ENCODE peak calls at places on chromosomes 7 and 10, in nine cellular contexts. X is mesendoderm; P is HCT116; J is fibroblast of lung; D is Peyer's patch; A is psoas muscle; I is ovary; K is CD8-positive, alpha-beta memory T cell; F is CD4-positive, alpha-beta memory T cell. O is an unnamed sample.
A peak's percentile ranks its signal among the peaks of the same experiment; 100 is the strongest.

GRCh38 chr10:32713560-32713959 is 244.5 kb downstream of the ITGB1 start:
- DNase-seq in X (peak; percentile 3), P (no peak), J (no peak), D (no peak), A (no peak), I (no peak), K (no peak), F (no peak), O (no peak)

GRCh38 chr7:36746347-36746746 is 22.1 kb upstream of the AOAH start:
- DNase-seq in X (no peak), P (no peak), J (peak; percentile 58), D (no peak), A (no peak), I (no peak), K (no peak), F (no peak), O (no peak)

GRCh38 chr7:100120518-100121085 is 1.2 kb downstream of the CNPY4 start:
- DNase-seq in X (no peak), P (no peak), J (no peak), D (no peak), A (no peak), I (no peak), K (no peak), F (no peak), O (no peak)

GRCh38 chr10:72080042-72081035 is 8.0 kb downstream of the SPOCK2 start:
- DNase-seq in X (peak; percentile 40), P (no peak), J (no peak), D (no peak), A (peak; percentile 42), I (no peak), K (no peak), F (no peak), O (no peak)

GRCh38 chr10:24930427-24930826 is 22.0 kb downstream of the PRTFDC1 start:
- DNase-seq in X (no peak), P (no peak), J (no peak), D (no peak), A (no peak), I (no peak), K (no peak), F (no peak), O (no peak)

GRCh38 chr7:101650579-101651081 is 21.5 kb upstream of the MYL10 start:
- DNase-seq in X (no peak), P (no peak), J (no peak), D (no peak), A (no peak), I (no peak), K (no peak), F (no peak), O (no peak)

GRCh38 chr10:80126876-80127275 is 5.7 kb upstream of the PLAC9 start:
- DNase-seq in X (no peak), P (no peak), J (no peak), D (no peak), A (no peak), I (no peak), K (no peak), F (no peak), O (no peak)

GRCh38 chr7:108144931-108145330 is 14.8 kb upstream of the LAMB4 start:
- DNase-seq in X (no peak), P (no peak), J (no peak), D (no peak), A (no peak), I (no peak), K (no peak), F (no peak), O (no peak)

GRCh38 chr10:110222896-110223675 is 15.7 kb downstream of the MXI1 start:
- DNase-seq in X (no peak), P (no peak), J (no peak), D (no peak), A (no peak), I (no peak), K (no peak), F (no peak), O (no peak)

GRCh38 chr10:73601486-73601921 is 10.4 kb upstream of the USP54 start:
- DNase-seq in X (peak; percentile 84), P (no peak), J (no peak), D (no peak), A (no peak), I (no peak), K (no peak), F (no peak), O (peak; percentile 95)

GRCh38 chr10:22319559-22320558 is 1.0 kb upstream of the BMI1 start:
- DNase-seq in X (no peak), P (no peak), J (no peak), D (peak; percentile 22), A (no peak), I (no peak), K (no peak), F (no peak), O (no peak)

GRCh38 chr10:3172081-3172445 is 519 bp downstream of the PITRM1 start:
- DNase-seq in X (peak; percentile 9), P (peak; percentile 6), J (peak; percentile 73), D (peak; percentile 17), A (no peak), I (no peak), K (no peak), F (no peak), O (peak; percentile 60)

GRCh38 chr10:95363303-95363912 is 72.6 kb upstream of the PDLIM1 start:
- DNase-seq in X (peak; percentile 74), P (peak; percentile 61), J (peak; percentile 80), D (peak; percentile 46), A (no peak), I (peak; percentile 35), K (peak; percentile 34), F (peak; percentile 48), O (peak; percentile 15)

GRCh38 chr10:95360122-95360715 is 69.4 kb upstream of the PDLIM1 start:
- DNase-seq in X (no peak), P (no peak), J (peak; percentile 39), D (no peak), A (no peak), I (no peak), K (no peak), F (no peak), O (peak; percentile 36)

GRCh38 chr10:95355241-95355779 is 64.5 kb upstream of the PDLIM1 start:
- DNase-seq in X (no peak), P (no peak), J (peak; percentile 31), D (no peak), A (no peak), I (no peak), K (no peak), F (no peak), O (no peak)

GRCh38 chr10:95356190-95356955 is 65.6 kb upstream of the PDLIM1 start:
- DNase-seq in X (no peak), P (no peak), J (no peak), D (no peak), A (no peak), I (no peak), K (no peak), F (no peak), O (no peak)

DNA sequence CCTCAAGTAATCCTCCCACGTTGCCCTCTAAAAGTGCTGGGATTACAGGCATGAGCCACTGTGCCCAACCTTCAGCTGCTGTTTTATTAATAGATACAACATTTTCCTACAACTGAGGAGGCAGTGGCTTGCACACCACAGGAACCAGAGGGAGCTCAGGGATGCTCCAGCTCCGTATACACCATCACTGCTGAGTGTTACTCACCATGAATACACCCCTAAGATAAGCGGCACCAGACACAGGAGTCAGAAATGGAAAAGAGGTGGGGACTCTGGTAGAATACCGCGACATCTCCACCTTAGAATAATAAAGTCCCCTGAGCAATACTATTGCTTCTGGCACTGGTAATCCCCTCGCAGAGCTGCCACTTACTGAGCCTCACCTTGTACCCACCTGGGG is 68.7 kb upstream of the PDLIM1 start:
- DNase-seq in X (no peak), P (no peak), J (no peak), D (no peak), A (no peak), I (no peak), K (no peak), F (no peak), O (no peak)
- H3K27ac ChIP-seq in X (no peak overlapping the region), P (no peak overlapping the region), J (no peak overlapping the region), D (no peak overlapping the region), A (peak overlapping the region; percentile 41), I (no peak overlapping the region), K (no peak overlapping the region), F (no peak overlapping the region), O (no peak overlapping the region)

GRCh38 chr10:87544750-87545149 is 40.1 kb downstream of the MINPP1 start:
- DNase-seq in X (no peak), P (no peak), J (no peak), D (no peak), A (no peak), I (no peak), K (no peak), F (no peak), O (no peak)
- H3K27ac ChIP-seq in X (no peak overlapping the region), P (no peak overlapping the region), J (peak overlapping the region; percentile 4), D (no peak overlapping the region), A (no peak overlapping the region), I (peak overlapping the region; percentile 47), K (no peak overlapping the region), F (no peak overlapping the region), O (no peak overlapping the region)

GRCh38 chr10:34125702-34126101 is 689.4 kb downstream of the PARD3 start:
- DNase-seq in X (no peak), P (no peak), J (no peak), D (no peak), A (no peak), I (no peak), K (no peak), F (no peak), O (no peak)

GRCh38 chr10:34134602-34135001 is 680.5 kb downstream of the PARD3 start:
- DNase-seq in X (no peak), P (no peak), J (no peak), D (no peak), A (no peak), I (no peak), K (no peak), F (no peak), O (no peak)

GRCh38 chr10:34135515-34135914 is 679.6 kb downstream of the PARD3 start:
- DNase-seq in X (no peak), P (no peak), J (no peak), D (no peak), A (no peak), I (no peak), K (no peak), F (no peak), O (no peak)

GRCh38 chr10:34127676-34128075 is 687.4 kb downstream of the PARD3 start:
- DNase-seq in X (no peak), P (no peak), J (no peak), D (no peak), A (no peak), I (no peak), K (no peak), F (no peak), O (peak; percentile 46)

GRCh38 chr10:34131152-34131551 is 683.9 kb downstream of the PARD3 start:
- DNase-seq in X (no peak), P (no peak), J (no peak), D (no peak), A (no peak), I (no peak), K (no peak), F (no peak), O (no peak)
- H3K27ac ChIP-seq in X (no peak overlapping the region), P (no peak overlapping the region), J (no peak overlapping the region), D (no peak overlapping the region), A (no peak overlapping the region), I (no peak overlapping the region), K (no peak overlapping the region), F (no peak overlapping the region), O (no peak overlapping the region)

DNA sequence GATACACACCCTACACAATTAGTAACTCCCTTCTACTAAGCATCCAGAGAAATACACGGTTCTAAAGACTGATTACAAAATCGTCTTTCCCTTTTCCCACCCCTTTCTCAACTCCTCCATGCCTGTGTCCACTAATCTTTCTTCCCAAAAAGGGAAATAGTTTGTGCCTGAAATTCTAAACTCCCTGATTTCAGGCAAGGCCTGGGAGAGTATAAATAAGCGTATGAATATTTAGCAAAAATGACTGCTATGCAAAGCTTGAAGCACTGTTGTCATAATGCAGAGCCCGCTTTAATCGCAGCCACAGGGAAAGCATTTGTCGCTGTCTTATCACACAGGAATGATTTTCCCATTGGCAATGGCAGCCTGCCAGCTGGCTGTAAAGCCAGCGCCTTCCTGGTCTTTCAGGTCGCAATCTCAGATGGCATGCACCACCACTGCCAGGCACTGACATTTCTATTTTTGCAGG is 142.9 kb upstream of the PCGF5 start:
- DNase-seq in X (no peak), P (no peak), J (peak; percentile 35), D (no peak), A (peak; percentile 81), I (peak; percentile 26), K (no peak), F (no peak), O (peak; percentile 11)
- H3K27ac ChIP-seq in X (no peak overlapping the region), P (no peak overlapping the region), J (no peak overlapping the region), D (no peak overlapping the region), A (peak overlapping the region; percentile 71), I (peak overlapping the region; percentile 9), K (no peak overlapping the region), F (no peak overlapping the region), O (no peak overlapping the region)

O was measured in foreskin keratinocyte.